ENCODE peak calls at places on chromosomes 4 and X, in five cellular contexts. R is mammary epithelial cell, U is endodermal cell, Y is gastrocnemius medialis, O is kidney. K is an unnamed sample. For H3K9me3, the result is how much of the 10 kb centered on the place peaks cover.

GRCh38 chrX:114611018-114611619 is 27.2 kb downstream of the HTR2C start:
- DNase-seq in R (peak), U (peak), Y (no peak), O (no peak), K (no peak)

GRCh38 chr4:98996056-98996941 is 778 bp downstream of the METAP1 start:
- DNase-seq in R (peak), U (peak), Y (peak), O (no peak), K (no peak)

GRCh38 chr4:1207603-1208265 is 35.4 kb upstream of the SPON2 start:
- DNase-seq in R (no peak), U (peak), Y (no peak), O (peak), K (peak)

GRCh38 chr4:16018061-16018676 is 55.2 kb upstream of the FGFBP2 start:
- DNase-seq in R (no peak), U (no peak), Y (no peak), O (no peak), K (no peak)

GRCh38 chr4:41146196-41146595 is 68.1 kb downstream of the APBB2 start:
- DNase-seq in R (no peak), U (no peak), Y (no peak), O (no peak), K (no peak)

GRCh38 chrX:82757614-82758013 is 750.5 kb upstream of the POU3F4 start:
- DNase-seq in R (peak), U (no peak), Y (no peak), O (no peak), K (no peak)

GRCh38 chr4:39716356-39716755 is 18.4 kb downstream of the UBE2K start:
- DNase-seq in R (no peak), U (no peak), Y (no peak), O (no peak), K (peak)

GRCh38 chr4:148926861-148927260 is 484.6 kb upstream of the NR3C2 start:
- DNase-seq in R (peak), U (no peak), Y (no peak), O (peak), K (no peak)

GRCh38 chr4:174218127-174218790 is 65.2 kb downstream of the FBXO8 start:
- DNase-seq in R (no peak), U (peak), Y (no peak), O (no peak), K (no peak)

GRCh38 chr4:141283563-141283962 is 62.9 kb downstream of the ZNF330 start:
- DNase-seq in R (no peak), U (no peak), Y (no peak), O (no peak), K (no peak)

GRCh38 chrX:21996872-21997271 is 35.3 kb upstream of the PHEX start:
- DNase-seq in R (peak), U (no peak), Y (no peak), O (no peak), K (no peak)

DNA sequence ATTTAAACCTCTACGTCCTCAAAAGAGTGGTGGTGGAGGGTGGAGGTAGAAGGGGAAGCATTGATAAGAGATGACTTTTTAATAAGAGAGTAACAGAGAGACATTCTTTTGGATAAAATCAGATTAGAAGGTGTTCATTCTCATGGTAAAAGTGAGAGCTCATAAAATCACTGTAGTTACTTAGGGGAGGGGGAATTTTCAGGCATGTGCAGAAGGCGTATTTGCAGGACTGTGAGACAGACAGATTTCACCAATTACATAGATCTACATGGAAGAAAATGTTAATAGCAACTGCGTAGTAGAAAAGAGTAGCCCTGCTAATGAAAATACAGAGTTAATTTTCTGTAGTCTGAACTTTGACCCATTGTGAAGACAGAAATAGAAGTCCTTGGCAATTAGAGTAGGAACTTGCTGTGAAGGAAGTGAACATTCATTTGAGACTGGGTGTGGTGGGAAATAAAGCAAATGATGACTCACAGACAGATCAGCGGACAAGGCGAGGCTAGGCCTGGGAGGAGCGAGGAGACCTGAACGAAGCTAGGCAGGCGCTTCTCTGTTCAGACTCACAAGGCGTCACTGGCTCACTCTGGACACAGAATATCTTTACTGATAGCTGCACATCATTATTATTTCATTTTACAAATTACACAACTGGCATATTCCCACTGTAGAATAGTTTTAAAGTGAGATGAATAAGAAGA is 57.2 kb upstream of the FAM9C start:
- DNase-seq in R (peak), U (no peak), Y (peak), O (peak), K (no peak)
- H3K27ac ChIP-seq in R (peak), U (no peak), Y (peak), O (no peak), K (no peak)

GRCh38 chr4:145935253-145936141 is 3.1 kb downstream of the ZNF827 start:
- DNase-seq in R (no peak), U (peak), Y (no peak), O (no peak), K (no peak)
- H3K4me3 ChIP-seq in R (peak), U (peak), Y (peak), O (peak), K (peak)

DNA sequence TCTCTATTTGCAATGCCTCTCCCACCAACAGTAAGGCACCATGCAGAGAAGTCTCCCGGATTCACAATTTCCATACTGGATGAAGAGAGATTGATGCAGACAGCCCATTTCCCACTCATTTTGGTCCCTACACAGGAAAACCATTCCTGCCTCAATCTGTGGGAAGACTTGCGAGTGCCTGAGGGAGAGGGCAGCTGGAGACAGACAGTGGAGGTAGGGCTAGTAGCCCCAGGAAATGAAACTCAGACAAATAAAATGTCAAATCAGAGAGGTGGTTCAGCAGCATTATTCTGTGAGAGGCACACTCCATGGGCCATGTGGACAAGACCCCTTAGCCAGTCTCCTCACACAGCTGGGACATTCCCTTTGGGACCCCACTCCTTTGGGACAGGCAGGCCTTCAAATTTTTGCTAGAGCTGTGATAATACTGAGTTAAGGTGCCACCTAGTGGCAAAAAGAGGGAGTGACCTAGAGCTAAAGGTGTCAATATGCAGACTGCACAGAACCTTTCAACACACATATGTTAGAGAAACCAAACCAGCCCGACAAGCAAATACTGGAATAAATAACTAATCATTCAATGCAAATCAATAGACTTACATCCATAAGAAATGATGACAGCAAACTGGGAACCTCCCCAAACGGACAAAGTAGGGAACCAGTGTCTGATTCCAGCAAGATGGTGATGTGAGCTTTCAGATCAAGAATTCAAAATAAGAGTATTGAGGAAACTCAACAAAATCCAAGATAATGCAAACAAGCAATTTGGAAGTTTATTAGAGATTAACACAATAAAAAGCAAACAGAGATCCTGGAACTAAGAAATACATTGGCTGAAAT is 1865.3 kb upstream of the AGA start:
- DNase-seq in R (peak), U (peak), Y (no peak), O (no peak), K (no peak)
- H3K9me3 ChIP-seq in R (under half), U (under half), Y (under half), O (under half), K (under half)

GRCh38 chrX:40685352-40685918 is 38.1 kb upstream of the CXorf38 start:
- DNase-seq in R (no peak), U (no peak), Y (no peak), O (no peak), K (no peak)
- H3K27ac ChIP-seq in R (no peak), U (no peak), Y (peak), O (no peak), K (no peak)